ENCODE peak calls at places on chromosomes 3 and 15, in four cellular contexts. P, W, B and N are unnamed samples.

GRCh38 chr3:44342191-44342790 is 3.7 kb downstream of the TCAIM start:
- DNase-seq in P (no peak), W (no peak), B (no peak), N (no peak)

GRCh38 chr3:188647237-188647636 is 493.3 kb downstream of the LPP start:
- DNase-seq in P (no peak), W (no peak), B (no peak), N (no peak)

GRCh38 chr15:40235201-40235890 is 3.5 kb upstream of the PAK6 start:
- DNase-seq in P (no peak), W (no peak), B (no peak), N (no peak)

GRCh38 chr3:187104956-187105355 is 34.3 kb downstream of the RPL39L start:
- DNase-seq in P (no peak), W (no peak), B (no peak), N (no peak)

GRCh38 chr15:38611228-38611627 is 46.6 kb upstream of the RASGRP1 start:
- DNase-seq in P (no peak), W (no peak), B (no peak), N (no peak)

GRCh38 chr3:154969366-154969765 is 110.8 kb upstream of the MME start:
- DNase-seq in P (no peak), W (no peak), B (no peak), N (no peak)

GRCh38 chr15:74202461-74203401 is at the start of gene STRA6:
- DNase-seq in P (peak; percentile 90), W (peak; percentile 45), B (no peak), N (peak; percentile 66)

GRCh38 chr15:69595009-69595825 is 142.6 kb downstream of the RPLP1 start:
- DNase-seq in P (no peak), W (no peak), B (peak; percentile 15), N (no peak)

GRCh38 chr15:60576515-60576914 is 97.6 kb upstream of the ICE2 start:
- DNase-seq in P (no peak), W (no peak), B (no peak), N (no peak)

GRCh38 chr3:171113716-171114115 is 87.2 kb upstream of the SLC2A2 start:
- DNase-seq in P (no peak), W (peak; percentile 43), B (no peak), N (no peak)

GRCh38 chr15:79283252-79284048 is 928 bp downstream of the ANKRD34C start:
- DNase-seq in P (no peak), W (peak; percentile 81), B (no peak), N (no peak)

GRCh38 chr3:62131050-62131449 is 242.3 kb downstream of the FEZF2 start:
- DNase-seq in P (no peak), W (no peak), B (no peak), N (no peak)

GRCh38 chr15:78932216-78932808 is 12.5 kb downstream of the CTSH start:
- DNase-seq in P (no peak), W (no peak), B (no peak), N (no peak)

GRCh38 chr3:114860526-114860925 is 286.6 kb downstream of the ZBTB20 start:
- DNase-seq in P (no peak), W (no peak), B (no peak), N (no peak)

GRCh38 chr3:64666171-64666581 is 21.6 kb downstream of the ADAMTS9 start:
- DNase-seq in P (no peak), W (no peak), B (no peak), N (no peak)

GRCh38 chr3:193743702-193744047 is 150.7 kb downstream of the OPA1 start:
- DNase-seq in P (peak; percentile 58), W (no peak), B (no peak), N (no peak)

GRCh38 chr15:47409038-47409437 is 308.3 kb upstream of the SEMA6D start:
- DNase-seq in P (no peak), W (no peak), B (no peak), N (no peak)

GRCh38 chr15:58501636-58502178 is 69.9 kb downstream of the LIPC start:
- DNase-seq in P (no peak), W (no peak), B (no peak), N (no peak)

GRCh38 chr15:74253276-74253921 is 17.3 kb downstream of the CCDC33 start:
- DNase-seq in P (no peak), W (no peak), B (no peak), N (no peak)

GRCh38 chr3:146803746-146804145 is 198.6 kb upstream of the PLSCR5 start:
- DNase-seq in P (no peak), W (no peak), B (no peak), N (no peak)

GRCh38 chr15:34773916-34774315 is 19.1 kb upstream of the GJD2 start:
- DNase-seq in P (no peak), W (no peak), B (no peak), N (no peak)

GRCh38 chr3:170240671-170241070 is 18.4 kb downstream of the PRKCI start:
- DNase-seq in P (no peak), W (no peak), B (no peak), N (no peak)

GRCh38 chr3:129611812-129612349 is 5.4 kb upstream of the PLXND1 start:
- DNase-seq in P (no peak), W (no peak), B (no peak), N (no peak)

GRCh38 chr3:147775816-147776530 is 366.8 kb downstream of the ZIC1 start:
- DNase-seq in P (no peak), W (no peak), B (no peak), N (no peak)

GRCh38 chr3:124131158-124132115 is 139.5 kb upstream of the ROPN1 start:
- DNase-seq in P (no peak), W (no peak), B (no peak), N (no peak)

GRCh38 chr3:67947808-67948508 is 293.5 kb upstream of the SUCLG2 start:
- DNase-seq in P (peak; percentile 42), W (no peak), B (no peak), N (no peak)

GRCh38 chr3:49182682-49183081 is 11.3 kb downstream of the KLHDC8B start:
- DNase-seq in P (no peak), W (no peak), B (no peak), N (no peak)

GRCh38 chr15:80076321-80077318 is 17.1 kb downstream of the ZFAND6 start:
- DNase-seq in P (no peak), W (no peak), B (no peak), N (no peak)

GRCh38 chr15:33068007-33068441 is 126.5 kb downstream of the FMN1 start:
- DNase-seq in P (no peak), W (peak; percentile 19), B (peak; percentile 89), N (peak; percentile 11)

GRCh38 chr3:87437765-87438164 is 161.4 kb upstream of the POU1F1 start:
- DNase-seq in P (no peak), W (no peak), B (no peak), N (no peak)

GRCh38 chr15:71364117-71364584 is 248.9 kb downstream of the THSD4 start:
- DNase-seq in P (peak; percentile 29), W (peak; percentile 62), B (peak; percentile 27), N (peak; percentile 30)

GRCh38 chr15:40150163-40150925 is 10.5 kb upstream of the BUB1B start:
- DNase-seq in P (peak; percentile 60), W (no peak), B (peak; percentile 15), N (peak; percentile 63)

GRCh38 chr3:157182879-157183278 is 22.9 kb upstream of the CCNL1 start:
- DNase-seq in P (no peak), W (no peak), B (no peak), N (no peak)

GRCh38 chr15:101167791-101168462 is 83.9 kb downstream of the CHSY1 start:
- DNase-seq in P (no peak), W (no peak), B (peak; percentile 30), N (no peak)